ENCODE peak calls at places on chromosome 14, in five cellular contexts. One of them, this sample, is unnamed.

GRCh38 chr14:61438860-61439765 is 117.7 kb downstream of the PRKCH start:
- DNase-seq in epithelial cell of esophagus: peak; percentile 88
- DNase-seq in upper lobe of left lung: no peak
- DNase-seq in astrocyte: peak; percentile 30
- DNase-seq in astrocyte of the spinal cord: peak; percentile 80
- DNase-seq in this sample: no peak

GRCh38 chr14:64714432-64715025 is 10.3 kb downstream of the PLEKHG3 start:
- DNase-seq in astrocyte: no peak
- DNase-seq in upper lobe of left lung: no peak
- DNase-seq in astrocyte of the spinal cord: no peak
- DNase-seq in epithelial cell of esophagus: no peak
- DNase-seq in this sample: no peak

GRCh38 chr14:91303091-91303923 is 58.8 kb upstream of the GPR68 start:
- DNase-seq in astrocyte of the spinal cord: no peak
- DNase-seq in astrocyte: no peak
- DNase-seq in upper lobe of left lung: no peak
- DNase-seq in epithelial cell of esophagus: peak; percentile 36
- DNase-seq in this sample: no peak

GRCh38 chr14:23352506-23353432 is at the start of gene SLC22A17:
- DNase-seq in astrocyte of the spinal cord: peak; percentile 90
- DNase-seq in upper lobe of left lung: peak; percentile 89
- DNase-seq in astrocyte: peak; percentile 84
- DNase-seq in epithelial cell of esophagus: peak; percentile 74
- DNase-seq in this sample: no peak

GRCh38 chr14:65132855-65133254 is 30.5 kb upstream of the MAX start:
- DNase-seq in astrocyte of the spinal cord: no peak
- DNase-seq in upper lobe of left lung: no peak
- DNase-seq in epithelial cell of esophagus: no peak
- DNase-seq in astrocyte: no peak
- DNase-seq in this sample: no peak

GRCh38 chr14:65478596-65478995 is 66.1 kb downstream of the FUT8 start:
- DNase-seq in astrocyte: peak; percentile 91
- DNase-seq in epithelial cell of esophagus: peak; percentile 65
- DNase-seq in astrocyte of the spinal cord: peak; percentile 72
- DNase-seq in upper lobe of left lung: no peak
- DNase-seq in this sample: no peak

GRCh38 chr14:95891742-95892141 is 15.1 kb downstream of the TUNAR start:
- DNase-seq in upper lobe of left lung: no peak
- DNase-seq in astrocyte of the spinal cord: peak; percentile 44
- DNase-seq in epithelial cell of esophagus: peak; percentile 27
- DNase-seq in astrocyte: peak; percentile 86
- DNase-seq in this sample: no peak

GRCh38 chr14:52272375-52272774 is 4.9 kb downstream of the PTGDR start:
- DNase-seq in upper lobe of left lung: no peak
- DNase-seq in astrocyte of the spinal cord: peak; percentile 14
- DNase-seq in astrocyte: no peak
- DNase-seq in epithelial cell of esophagus: peak; percentile 33
- DNase-seq in this sample: no peak

GRCh38 chr14:47284283-47284682 is 391.1 kb downstream of the MDGA2 start:
- DNase-seq in upper lobe of left lung: no peak
- DNase-seq in epithelial cell of esophagus: no peak
- DNase-seq in astrocyte of the spinal cord: no peak
- DNase-seq in astrocyte: no peak
- DNase-seq in this sample: no peak

GRCh38 chr14:24463806-24464785 is 21.5 kb upstream of the SDR39U1 start:
- DNase-seq in astrocyte: no peak
- DNase-seq in epithelial cell of esophagus: no peak
- DNase-seq in astrocyte of the spinal cord: no peak
- DNase-seq in upper lobe of left lung: no peak
- DNase-seq in this sample: no peak

GRCh38 chr14:105193916-105194782 is 13.0 kb upstream of the NUDT14 start:
- DNase-seq in upper lobe of left lung: peak; percentile 82
- DNase-seq in epithelial cell of esophagus: peak; percentile 16
- DNase-seq in astrocyte of the spinal cord: no peak
- DNase-seq in astrocyte: no peak
- DNase-seq in this sample: no peak

GRCh38 chr14:45089813-45090212 is 5.9 kb downstream of the PRPF39 start:
- DNase-seq in upper lobe of left lung: no peak
- DNase-seq in astrocyte of the spinal cord: peak; percentile 40
- DNase-seq in epithelial cell of esophagus: peak; percentile 87
- DNase-seq in astrocyte: peak; percentile 70
- DNase-seq in this sample: no peak

GRCh38 chr14:99225804-99226203 is 46.2 kb downstream of the BCL11B start:
- DNase-seq in astrocyte: no peak
- DNase-seq in astrocyte of the spinal cord: no peak
- DNase-seq in upper lobe of left lung: no peak
- DNase-seq in epithelial cell of esophagus: no peak
- DNase-seq in this sample: no peak

GRCh38 chr14:99221445-99221844 is 50.6 kb downstream of the BCL11B start:
- DNase-seq in upper lobe of left lung: no peak
- DNase-seq in epithelial cell of esophagus: no peak
- DNase-seq in astrocyte: no peak
- DNase-seq in astrocyte of the spinal cord: no peak
- DNase-seq in this sample: peak; percentile 61

GRCh38 chr14:99226687-99227086 is 45.3 kb downstream of the BCL11B start:
- DNase-seq in upper lobe of left lung: no peak
- DNase-seq in astrocyte of the spinal cord: no peak
- DNase-seq in epithelial cell of esophagus: no peak
- DNase-seq in astrocyte: no peak
- DNase-seq in this sample: no peak

GRCh38 chr14:99224948-99225347 is 47.0 kb downstream of the BCL11B start:
- DNase-seq in upper lobe of left lung: no peak
- DNase-seq in epithelial cell of esophagus: no peak
- DNase-seq in astrocyte of the spinal cord: no peak
- DNase-seq in astrocyte: no peak
- DNase-seq in this sample: no peak

DNA sequence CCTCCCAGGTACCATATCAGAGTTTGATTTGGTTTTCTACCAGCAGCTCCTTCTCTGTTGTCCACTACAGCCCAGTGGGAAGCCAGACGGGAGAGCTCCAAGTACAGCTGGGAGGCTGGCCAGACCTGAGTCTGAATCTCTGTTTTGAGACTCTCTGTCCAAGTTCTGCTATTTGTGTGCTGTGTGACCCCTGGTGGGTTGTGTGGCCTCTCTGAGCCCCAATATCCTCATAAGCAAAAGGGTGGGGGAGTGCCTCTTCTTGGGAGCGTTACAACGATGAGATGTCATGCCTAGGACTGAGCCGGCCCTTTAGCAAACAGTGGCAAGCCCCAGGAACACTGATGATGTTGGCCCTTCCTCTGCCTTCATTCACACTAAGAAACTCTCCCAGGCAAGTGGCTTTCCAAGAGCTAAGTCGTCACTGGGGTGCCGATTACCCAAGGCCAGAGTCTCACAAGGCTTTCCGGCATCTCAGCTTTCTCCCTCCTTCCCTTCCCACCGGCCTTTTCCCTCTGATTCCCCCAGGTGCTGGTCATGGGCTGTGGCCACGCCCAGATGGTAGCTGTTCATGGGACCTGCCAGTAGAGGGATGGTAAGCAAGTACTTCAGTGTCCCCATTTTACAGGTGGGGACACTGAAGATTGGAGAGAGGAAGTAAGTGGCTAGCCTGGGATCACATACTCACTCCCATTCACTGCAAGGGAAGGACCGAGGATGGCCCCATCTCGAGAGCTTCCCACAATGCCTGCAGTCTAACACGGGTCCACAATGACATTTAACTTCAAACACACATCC is 47.7 kb downstream of the BCL11B start:
- DNase-seq in astrocyte: no peak
- DNase-seq in epithelial cell of esophagus: no peak
- DNase-seq in astrocyte of the spinal cord: no peak
- DNase-seq in upper lobe of left lung: no peak
- DNase-seq in this sample: no peak
- TF ChIP-seq CTCF in astrocyte: no peak
- TF ChIP-seq CTCF in epithelial cell of esophagus: peak; percentile 6
- TF ChIP-seq CTCF in astrocyte of the spinal cord: no peak
- TF ChIP-seq CTCF in upper lobe of left lung: no peak
- TF ChIP-seq CTCF in this sample: peak; percentile 20

DNA sequence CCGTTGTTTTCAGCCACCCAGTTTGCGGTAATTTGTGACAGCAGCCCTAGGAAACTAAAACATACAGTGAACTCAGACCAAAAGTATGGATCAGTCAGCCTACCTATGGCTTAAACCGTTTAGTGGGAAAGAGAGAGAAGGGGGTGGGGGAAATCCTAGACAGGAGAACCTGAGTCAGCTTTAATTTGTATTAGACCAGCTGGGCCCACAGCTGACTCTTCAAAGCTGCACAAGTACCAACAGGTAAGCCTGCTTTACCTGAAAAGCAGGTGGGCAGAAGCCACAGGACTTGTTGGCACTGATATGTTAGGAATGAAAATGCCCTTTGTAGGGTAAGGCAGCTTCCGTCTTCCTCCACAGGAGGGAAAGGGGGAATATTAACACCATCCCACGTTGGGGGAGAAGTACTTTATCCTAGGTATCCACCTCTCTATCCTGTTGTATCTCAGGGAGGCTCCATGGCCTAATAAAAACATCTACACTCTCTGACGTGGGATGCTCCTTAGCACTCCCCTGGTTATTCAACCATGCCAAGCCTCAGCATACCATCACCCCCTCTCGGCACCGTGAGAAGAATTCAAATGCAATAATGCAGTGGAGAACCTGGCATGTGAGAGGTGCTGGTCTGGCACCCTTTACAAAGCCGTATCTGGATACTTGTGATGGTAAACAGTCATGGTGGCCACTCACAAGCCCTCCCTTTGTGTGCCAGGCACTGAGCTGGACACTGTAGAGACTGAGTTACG is 70.3 kb downstream of the STON2 start:
- DNase-seq in astrocyte of the spinal cord: no peak
- DNase-seq in astrocyte: no peak
- DNase-seq in epithelial cell of esophagus: peak; percentile 100
- DNase-seq in upper lobe of left lung: no peak
- DNase-seq in this sample: no peak
- TF ChIP-seq CTCF in astrocyte of the spinal cord: no peak
- TF ChIP-seq CTCF in astrocyte: no peak
- TF ChIP-seq CTCF in epithelial cell of esophagus: no peak
- TF ChIP-seq CTCF in upper lobe of left lung: no peak
- TF ChIP-seq CTCF in this sample: no peak

GRCh38 chr14:68509188-68509953 is 283.5 kb downstream of the ZFP36L1 start:
- DNase-seq in astrocyte: no peak
- DNase-seq in upper lobe of left lung: no peak
- DNase-seq in epithelial cell of esophagus: no peak
- DNase-seq in astrocyte of the spinal cord: no peak
- DNase-seq in this sample: no peak

GRCh38 chr14:68512088-68512487 is 280.8 kb downstream of the ZFP36L1 start:
- DNase-seq in astrocyte of the spinal cord: no peak
- DNase-seq in epithelial cell of esophagus: no peak
- DNase-seq in upper lobe of left lung: no peak
- DNase-seq in astrocyte: peak; percentile 72
- DNase-seq in this sample: no peak

GRCh38 chr14:68511727-68512047 is 281.2 kb downstream of the ZFP36L1 start:
- DNase-seq in upper lobe of left lung: no peak
- DNase-seq in epithelial cell of esophagus: no peak
- DNase-seq in astrocyte of the spinal cord: no peak
- DNase-seq in astrocyte: no peak
- DNase-seq in this sample: no peak

GRCh38 chr14:68510201-68510600 is 282.7 kb downstream of the ZFP36L1 start:
- DNase-seq in epithelial cell of esophagus: no peak
- DNase-seq in astrocyte: peak; percentile 82
- DNase-seq in astrocyte of the spinal cord: peak; percentile 57
- DNase-seq in upper lobe of left lung: peak; percentile 48
- DNase-seq in this sample: no peak

DNA sequence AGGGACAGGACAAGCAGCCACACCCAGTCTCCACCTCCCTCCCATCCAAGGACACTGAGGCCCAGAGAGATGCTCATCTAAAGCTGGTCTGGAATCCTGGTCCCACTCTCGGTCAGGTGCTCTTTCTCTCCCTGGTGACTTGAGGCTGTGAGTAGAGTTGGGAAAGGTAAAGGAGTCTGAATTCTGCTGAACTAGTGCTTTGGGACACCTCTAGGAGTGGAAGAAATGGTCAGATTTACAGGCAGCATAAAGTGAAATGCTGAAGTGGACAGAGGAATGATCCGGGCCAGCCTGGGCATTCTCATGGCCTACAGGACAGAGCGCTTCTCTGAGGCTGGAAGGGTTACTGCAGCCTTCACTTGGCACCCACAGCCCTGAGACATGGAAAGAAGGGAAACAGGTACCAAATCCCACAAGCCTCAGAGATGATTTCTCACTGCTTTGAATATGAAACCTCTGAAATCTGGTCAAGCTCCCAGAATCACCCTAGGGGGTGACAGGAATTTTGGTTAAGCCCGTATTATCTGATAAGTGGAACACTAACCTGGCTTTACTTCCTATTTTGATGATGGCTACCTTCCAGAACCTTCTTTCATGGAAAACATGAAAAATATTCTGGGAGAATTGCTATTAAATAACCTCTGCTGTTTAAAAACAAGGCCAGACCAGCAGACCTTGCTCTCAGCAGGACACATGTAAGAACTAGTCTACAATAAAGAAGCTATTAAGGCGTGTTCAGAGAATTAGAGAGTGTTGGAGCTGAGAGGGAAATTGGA is 281.7 kb downstream of the ZFP36L1 start:
- DNase-seq in upper lobe of left lung: no peak
- DNase-seq in astrocyte: peak; percentile 25
- DNase-seq in epithelial cell of esophagus: no peak
- DNase-seq in astrocyte of the spinal cord: no peak
- DNase-seq in this sample: no peak
- TF ChIP-seq CTCF in upper lobe of left lung: no peak
- TF ChIP-seq CTCF in astrocyte: no peak
- TF ChIP-seq CTCF in epithelial cell of esophagus: no peak
- TF ChIP-seq CTCF in astrocyte of the spinal cord: no peak
- TF ChIP-seq CTCF in this sample: no peak

DNA sequence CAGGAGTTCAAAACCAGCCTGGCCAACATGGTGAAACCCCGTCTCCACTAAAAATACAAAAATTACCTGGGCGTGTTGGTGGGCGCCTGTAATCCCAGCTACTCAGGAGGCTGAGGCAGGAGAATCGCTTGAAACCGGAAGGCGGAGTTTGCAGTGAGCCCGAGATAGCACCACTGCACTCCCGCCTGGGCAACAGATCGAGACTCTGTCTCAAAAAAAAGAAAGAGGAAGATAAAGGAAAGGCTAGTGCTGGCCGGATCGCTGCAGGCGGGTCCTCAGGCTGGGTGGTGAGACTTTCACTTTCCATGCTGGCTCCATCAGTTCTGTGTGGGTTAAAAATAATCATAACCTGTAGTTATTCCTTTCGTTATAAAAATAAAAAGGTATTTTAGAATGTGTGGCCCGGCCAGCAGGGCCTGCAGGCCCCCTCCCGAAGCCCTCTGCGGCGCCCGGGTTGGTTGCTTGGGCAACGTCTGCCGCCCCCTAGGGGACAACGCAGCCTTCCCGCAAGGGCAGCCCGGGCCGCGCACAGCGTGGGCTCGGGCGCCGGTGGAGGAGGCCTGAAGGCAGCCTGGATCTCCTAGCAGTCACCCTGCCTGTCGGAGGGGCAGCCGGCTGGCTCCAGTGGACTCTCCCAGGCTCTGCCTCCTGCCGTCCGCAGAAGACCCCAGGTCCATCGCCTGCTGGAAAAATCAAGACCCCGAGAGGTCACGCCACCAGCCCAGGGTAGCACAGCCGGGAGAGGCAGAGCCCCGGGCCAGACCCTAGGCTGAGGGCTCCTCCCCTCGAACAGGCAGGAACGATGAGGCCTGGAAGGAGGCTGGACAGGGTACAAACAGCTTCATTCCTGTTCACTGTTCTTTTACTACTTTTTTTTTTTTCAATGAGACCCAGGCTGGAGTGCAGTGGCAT is 5.0 kb upstream of the SLC25A47 start:
- DNase-seq in astrocyte: peak; percentile 14
- DNase-seq in epithelial cell of esophagus: peak; percentile 34
- DNase-seq in astrocyte of the spinal cord: peak; percentile 46
- DNase-seq in upper lobe of left lung: peak; percentile 94
- DNase-seq in this sample: no peak
- TF ChIP-seq CTCF in astrocyte: peak; percentile 46
- TF ChIP-seq CTCF in epithelial cell of esophagus: peak; percentile 33
- TF ChIP-seq CTCF in astrocyte of the spinal cord: peak; percentile 75
- TF ChIP-seq CTCF in upper lobe of left lung: peak; percentile 82
- TF ChIP-seq CTCF in this sample: peak; percentile 81